ENCODE peak calls at places on chromosomes 7 and 10, in eight cellular contexts. G, Y, D, L, S, V, F and Z are unnamed samples.
A peak's percentile ranks its signal among the peaks of the same experiment; 100 is the strongest.

GRCh38 chr7:148434181-148434769 is 156.3 kb upstream of the C7orf33 start:
- DNase-seq in S (no peak), D (no peak), G (no peak), L (no peak), Y (no peak), F (no peak), V (no peak), Z (no peak)

GRCh38 chr10:70586348-70586930 is 16.1 kb downstream of the PRF1 start:
- DNase-seq in G (no peak), F (no peak), V (no peak), D (no peak), S (no peak), L (no peak), Y (no peak), Z (no peak)

GRCh38 chr7:18212308-18212707 is 184.7 kb upstream of the PRPS1L1 start:
- DNase-seq in G (no peak), F (no peak), V (no peak), S (no peak), Y (no peak), D (no peak), L (no peak), Z (no peak)

GRCh38 chr10:1552881-1553595 is 184.3 kb downstream of the ADARB2 start:
- DNase-seq in Y (no peak), G (peak; percentile 14), S (no peak), L (no peak), D (no peak), V (peak; percentile 31), F (no peak), Z (no peak)

GRCh38 chr10:50431118-50431517 is 179.8 kb upstream of the ASAH2 start:
- DNase-seq in L (no peak), D (no peak), Y (no peak), S (peak; percentile 72), G (no peak), F (no peak), V (no peak), Z (no peak)

GRCh38 chr7:42247301-42247700 is 10.3 kb upstream of the GLI3 start:
- DNase-seq in Y (no peak), D (no peak), L (no peak), G (no peak), F (no peak), V (no peak), S (peak; percentile 91), Z (no peak)

GRCh38 chr7:159195926-159196325 is 51.3 kb upstream of the VIPR2 start:
- DNase-seq in D (no peak), L (no peak), F (peak; percentile 82), Y (no peak), G (no peak), S (no peak), V (no peak), Z (peak; percentile 49)

GRCh38 chr7:29237483-29237882 is 42.9 kb downstream of the CHN2 start:
- DNase-seq in L (no peak), Y (no peak), D (no peak), G (no peak), F (no peak), S (no peak), V (no peak), Z (no peak)

GRCh38 chr10:27542812-27543211 is 38.7 kb downstream of the RAB18 start:
- DNase-seq in D (no peak), F (no peak), V (no peak), S (peak; percentile 25), Y (no peak), G (no peak), L (no peak), Z (no peak)

GRCh38 chr10:132574783-132575319 is 37.3 kb downstream of the INPP5A start:
- DNase-seq in F (no peak), G (no peak), D (no peak), Y (no peak), L (no peak), V (no peak), S (peak; percentile 66), Z (no peak)

GRCh38 chr7:98329100-98329871 is 47.8 kb downstream of the BRI3 start:
- DNase-seq in Y (no peak), L (peak; percentile 36), F (no peak), D (no peak), G (no peak), S (peak; percentile 58), V (no peak), Z (no peak)

GRCh38 chr10:21265622-21266021 is 259.9 kb downstream of the SKIDA1 start:
- DNase-seq in V (no peak), L (no peak), Y (peak; percentile 51), G (no peak), S (peak; percentile 58), D (no peak), F (no peak), Z (no peak)

GRCh38 chr10:1462032-1462431 is 275.3 kb downstream of the ADARB2 start:
- DNase-seq in G (no peak), Y (no peak), F (no peak), L (no peak), V (no peak), S (no peak), D (no peak), Z (no peak)

DNA sequence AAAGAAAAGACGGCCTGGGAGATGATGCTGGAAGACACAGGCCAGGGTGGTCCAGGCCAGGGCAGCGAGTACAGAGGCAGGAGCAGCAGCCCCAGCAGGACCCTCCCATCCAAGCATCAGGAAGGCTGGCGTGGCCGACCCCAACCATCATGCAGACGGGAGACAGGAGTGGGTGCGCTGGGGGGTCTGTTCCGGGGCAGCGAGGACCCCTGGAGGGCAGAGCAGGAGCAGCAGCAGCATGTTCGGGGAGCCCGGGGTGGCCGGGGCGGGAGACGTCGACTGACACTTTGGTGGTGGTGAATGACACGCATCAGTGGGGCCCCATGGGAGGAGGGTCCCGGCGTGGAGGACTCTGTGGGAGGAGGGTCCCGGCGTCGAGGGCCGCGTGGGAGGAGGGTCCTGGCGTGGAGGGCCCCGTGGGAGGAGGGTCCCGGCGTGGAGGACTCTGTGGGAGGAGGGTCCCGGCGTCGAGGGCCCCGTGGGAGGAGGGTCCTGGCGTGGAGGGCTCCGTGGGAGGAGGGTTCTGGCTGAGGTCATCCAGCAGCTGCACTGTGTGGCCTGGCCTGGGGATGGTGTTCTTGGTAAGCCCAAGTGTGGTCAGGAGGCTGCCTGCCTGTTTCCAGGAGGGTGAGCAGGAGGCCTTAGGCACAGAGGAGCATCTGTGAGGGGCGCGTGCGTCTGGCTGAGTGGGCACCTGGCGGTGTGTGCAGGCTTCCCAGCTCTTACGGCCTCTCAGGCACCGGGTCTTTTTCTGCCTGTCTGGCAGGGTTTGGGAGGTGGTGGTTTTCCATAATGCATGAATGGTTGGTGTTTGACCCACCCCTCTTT is 38.9 kb downstream of the FAM20C start:
- DNase-seq in G (no peak), V (no peak), S (peak; percentile 49), Y (no peak), L (no peak), F (no peak), D (no peak), Z (no peak)
- TF ChIP-seq CTCF in G (peak; percentile 25), V (peak; percentile 18), S (peak; percentile 5), Y (no peak), L (peak; percentile 27), F (no peak), D (peak; percentile 38), Z (peak; percentile 21)

GRCh38 chr10:90293629-90294028 is 564.2 kb downstream of the HTR7 start:
- DNase-seq in D (no peak), G (no peak), F (no peak), Y (no peak), S (no peak), V (no peak), L (no peak), Z (peak; percentile 57)

GRCh38 chr10:90286941-90287340 is 570.9 kb downstream of the HTR7 start:
- DNase-seq in D (no peak), S (no peak), G (no peak), L (no peak), F (no peak), V (no peak), Y (no peak), Z (peak; percentile 4)

GRCh38 chr10:90286406-90286805 is 571.4 kb downstream of the HTR7 start:
- DNase-seq in F (no peak), V (no peak), Y (no peak), D (no peak), G (no peak), L (no peak), S (no peak), Z (no peak)

GRCh38 chr10:90289037-90289436 is 568.8 kb downstream of the HTR7 start:
- DNase-seq in D (no peak), L (no peak), F (peak; percentile 14), Y (no peak), G (no peak), V (no peak), S (peak; percentile 60), Z (no peak)

DNA sequence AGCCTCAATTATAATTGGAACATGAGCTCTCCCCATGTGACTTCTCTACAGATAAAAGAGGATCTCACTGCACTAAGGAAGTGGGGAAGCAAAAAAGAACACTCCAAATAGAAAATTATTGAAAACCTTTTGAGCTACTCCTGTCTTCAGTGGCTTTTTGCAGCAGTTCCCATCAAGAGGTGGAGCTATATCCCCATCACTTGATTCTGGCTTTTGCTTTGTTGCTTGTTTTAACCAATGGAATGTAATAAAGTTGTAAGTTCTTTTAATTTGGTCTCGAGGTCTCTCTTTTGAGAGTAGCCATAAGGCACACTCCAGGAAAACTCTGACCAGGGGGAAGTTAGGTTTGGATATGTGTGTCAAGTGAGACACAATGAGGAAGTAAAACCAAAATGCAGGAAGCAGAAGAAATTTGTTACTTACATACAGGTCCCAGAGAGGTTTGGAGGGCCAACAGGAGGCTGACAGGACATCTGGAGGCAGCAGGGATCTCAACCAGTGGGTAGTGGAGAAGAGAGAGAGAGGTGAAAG is 569.4 kb downstream of the HTR7 start:
- DNase-seq in V (no peak), D (no peak), G (no peak), Y (no peak), S (peak; percentile 49), L (no peak), F (no peak), Z (peak; percentile 4)
- TF ChIP-seq CTCF in V (no peak), D (no peak), G (no peak), Y (no peak), S (peak; percentile 52), L (no peak), F (no peak), Z (peak; percentile 57)

GRCh38 chr7:37726022-37726421 is 42.5 kb downstream of the GPR141 start:
- DNase-seq in F (no peak), L (no peak), G (no peak), S (no peak), V (no peak), Y (no peak), D (no peak), Z (no peak)
- TF ChIP-seq CTCF in F (no peak), L (no peak), G (no peak), S (no peak), V (no peak), Y (no peak), D (no peak), Z (no peak)

GRCh38 chr10:71765176-71765906 is 8.0 kb downstream of the VSIR start:
- DNase-seq in F (no peak), S (peak; percentile 69), G (no peak), D (no peak), Y (peak; percentile 24), V (peak; percentile 77), L (peak; percentile 81), Z (no peak)

GRCh38 chr10:71761105-71761511 is 12.2 kb downstream of the VSIR start:
- DNase-seq in V (peak; percentile 20), F (no peak), G (no peak), Y (no peak), L (no peak), D (no peak), S (no peak), Z (no peak)

GRCh38 chr10:71762324-71762723 is 11.0 kb downstream of the VSIR start:
- DNase-seq in D (no peak), G (no peak), F (no peak), L (no peak), Y (no peak), S (no peak), V (peak; percentile 49), Z (no peak)

GRCh38 chr10:71763352-71764127 is 9.8 kb downstream of the VSIR start:
- DNase-seq in F (no peak), L (no peak), G (no peak), S (peak; percentile 25), V (peak; percentile 44), D (no peak), Y (no peak), Z (no peak)

GRCh38 chr10:71761541-71762113 is 11.7 kb downstream of the VSIR start:
- DNase-seq in S (no peak), F (no peak), L (no peak), Y (no peak), G (no peak), D (no peak), V (peak; percentile 67), Z (no peak)
- TF ChIP-seq CTCF in S (no peak), F (peak; percentile 3), L (peak; percentile 41), Y (no peak), G (no peak), D (peak; percentile 21), V (no peak), Z (no peak)